ENCODE peak calls at places on chromosomes 4 and X, in nine cellular contexts. J, W, E, R, H, C, Q, U and A are unnamed samples.

GRCh38 chr4:150534818-150535217 is 47.1 kb upstream of the MAB21L2 start:
- DNase-seq in C (no peak), J (no peak), Q (no peak), U (no peak), R (no peak), H (no peak), E (no peak), W (no peak), A (no peak)

GRCh38 chrX:155094468-155095061 is 23.3 kb downstream of the BRCC3 start:
- DNase-seq in R (no peak), E (peak), Q (no peak), U (no peak), C (no peak), J (no peak), W (no peak), H (peak), A (no peak)

GRCh38 chr4:102541708-102542107 is 40.5 kb downstream of the NFKB1 start:
- DNase-seq in C (no peak), R (no peak), E (no peak), U (no peak), H (no peak), J (peak), Q (no peak), W (no peak), A (no peak)

GRCh38 chr4:92551616-92552015 is 247.8 kb downstream of the GRID2 start:
- DNase-seq in U (no peak), W (no peak), C (no peak), Q (no peak), H (no peak), E (no peak), J (no peak), R (no peak), A (no peak)

GRCh38 chr4:13640149-13640671 is 12.7 kb upstream of the BOD1L1 start:
- DNase-seq in C (no peak), J (no peak), W (no peak), U (no peak), R (no peak), Q (no peak), E (no peak), H (no peak), A (no peak)

GRCh38 chr4:85302193-85302736 is 172.7 kb upstream of the ARHGAP24 start:
- DNase-seq in R (no peak), C (no peak), U (no peak), H (no peak), E (no peak), Q (no peak), W (no peak), J (no peak), A (no peak)

GRCh38 chr4:112938461-112939058 is 110.9 kb upstream of the ANK2 start:
- DNase-seq in W (no peak), R (peak), E (peak), U (no peak), C (no peak), H (peak), Q (no peak), J (no peak), A (no peak)

GRCh38 chr4:2843023-2843908 is at the start of gene ADD1:
- DNase-seq in H (peak), C (peak), W (peak), R (peak), Q (peak), U (peak), E (peak), J (peak), A (peak)

GRCh38 chrX:134481339-134481738 is 21.4 kb downstream of the HPRT1 start:
- DNase-seq in Q (no peak), U (no peak), H (no peak), C (no peak), W (no peak), J (no peak), E (no peak), R (no peak), A (no peak)

GRCh38 chr4:107279729-107280128 is 243.6 kb upstream of the DKK2 start:
- DNase-seq in C (no peak), R (no peak), W (no peak), Q (no peak), E (peak), J (no peak), U (no peak), H (no peak), A (no peak)

GRCh38 chrX:11465648-11466411 is 172.6 kb downstream of the AMELX start:
- DNase-seq in J (no peak), W (no peak), H (no peak), U (no peak), E (no peak), C (no peak), Q (no peak), R (no peak), A (no peak)

GRCh38 chr4:94758700-94759399 is 1.1 kb downstream of the BMPR1B start:
- DNase-seq in R (no peak), W (no peak), J (no peak), Q (no peak), E (no peak), U (no peak), C (no peak), H (no peak), A (peak)

GRCh38 chrX:40278340-40279090 is 180.8 kb upstream of the BCOR start:
- DNase-seq in E (no peak), U (no peak), C (no peak), W (no peak), R (no peak), Q (no peak), J (no peak), H (no peak), A (no peak)

GRCh38 chr4:113438596-113438995 is 322.9 kb downstream of the CAMK2D start:
- DNase-seq in R (no peak), E (no peak), W (no peak), J (no peak), U (no peak), H (no peak), Q (no peak), C (no peak), A (no peak)

GRCh38 chr4:151983854-151984253 is 223.0 kb upstream of the GATB start:
- DNase-seq in H (no peak), U (no peak), J (no peak), R (no peak), E (no peak), Q (no peak), C (no peak), W (no peak), A (no peak)

GRCh38 chrX:75968293-75968692 is 183.2 kb upstream of the MAGEE2 start:
- DNase-seq in H (no peak), U (peak), R (peak), C (no peak), Q (no peak), W (no peak), J (peak), E (peak), A (no peak)

GRCh38 chrX:20378291-20378920 is 111.7 kb upstream of the RPS6KA3 start:
- DNase-seq in H (no peak), C (no peak), Q (no peak), W (no peak), R (no peak), E (no peak), J (peak), U (no peak), A (no peak)

GRCh38 chrX:56281789-56282188 is 49.6 kb downstream of the KLF8 start:
- DNase-seq in E (peak), U (no peak), H (no peak), W (no peak), C (no peak), J (no peak), Q (no peak), R (peak), A (no peak)

GRCh38 chr4:182307746-182308145 is 64.5 kb downstream of the TENM3 start:
- DNase-seq in E (no peak), R (peak), C (peak), J (no peak), Q (no peak), W (no peak), U (no peak), H (no peak), A (no peak)

GRCh38 chr4:17494258-17494657 is 17.6 kb downstream of the QDPR start:
- DNase-seq in C (no peak), Q (no peak), H (peak), J (no peak), E (no peak), W (no peak), U (no peak), R (no peak), A (no peak)

GRCh38 chrX:11111947-11112346 is 815 bp downstream of the HCCS start:
- DNase-seq in H (no peak), C (no peak), R (no peak), E (no peak), U (no peak), Q (no peak), J (peak), W (no peak), A (no peak)

GRCh38 chrX:123731258-123731986 is 1.4 kb downstream of the THOC2 start:
- DNase-seq in E (no peak), U (no peak), C (no peak), Q (no peak), R (no peak), W (no peak), H (peak), J (no peak), A (no peak)

GRCh38 chrX:73581002-73581628 is 18.1 kb downstream of the CHIC1 start:
- DNase-seq in R (no peak), C (no peak), H (no peak), W (no peak), U (no peak), Q (no peak), E (no peak), J (no peak), A (no peak)

GRCh38 chr4:143961084-143961483 is 55.7 kb upstream of the GYPE start:
- DNase-seq in Q (no peak), E (no peak), J (no peak), R (no peak), W (no peak), H (peak), U (no peak), C (no peak), A (no peak)

GRCh38 chr4:132614682-132615081 is 534.4 kb upstream of the PCDH10 start:
- DNase-seq in E (no peak), U (no peak), C (no peak), W (no peak), R (no peak), H (peak), J (no peak), Q (no peak), A (no peak)

GRCh38 chr4:7428261-7429068 is 6.3 kb downstream of the PSAPL1 start:
- DNase-seq in E (no peak), Q (peak), J (peak), C (no peak), H (no peak), U (peak), R (no peak), W (no peak), A (no peak)

GRCh38 chrX:46251755-46252154 is 293.5 kb downstream of the ZNF674 start:
- DNase-seq in E (peak), J (no peak), W (no peak), C (no peak), H (no peak), R (no peak), Q (no peak), U (no peak), A (no peak)

GRCh38 chrX:11113731-11114130 is 2.6 kb downstream of the HCCS start:
- DNase-seq in E (no peak), R (no peak), J (no peak), H (no peak), Q (no peak), C (no peak), U (no peak), W (no peak), A (no peak)

GRCh38 chr4:138522366-138522765 is 280.2 kb upstream of the SLC7A11 start:
- DNase-seq in H (peak), Q (no peak), E (peak), R (peak), W (no peak), U (no peak), J (no peak), C (no peak), A (no peak)

GRCh38 chrX:154356596-154356995 is 17.8 kb downstream of the FLNA start:
- DNase-seq in J (no peak), U (no peak), R (no peak), C (no peak), W (no peak), E (no peak), H (no peak), Q (no peak), A (no peak)

GRCh38 chr4:3466691-3467600 is 3.8 kb downstream of the DOK7 start:
- DNase-seq in E (no peak), C (no peak), R (no peak), H (no peak), Q (peak), U (no peak), J (no peak), W (no peak), A (no peak)

GRCh38 chr4:146522862-146523205 is 1.1 kb upstream of the SLC10A7 start:
- DNase-seq in U (no peak), Q (no peak), C (no peak), R (no peak), E (peak), H (no peak), J (no peak), W (no peak), A (no peak)

GRCh38 chr4:10810411-10810810 is 125.8 kb upstream of the CLNK start:
- DNase-seq in W (no peak), C (no peak), E (no peak), Q (no peak), R (no peak), H (no peak), U (no peak), J (no peak), A (no peak)

GRCh38 chrX:64570204-64570603 is 175.0 kb upstream of the MTMR8 start:
- DNase-seq in C (no peak), U (no peak), W (no peak), E (no peak), J (no peak), R (no peak), Q (no peak), H (no peak), A (no peak)
- TF ChIP-seq CTCF in C (no peak), U (no peak), W (no peak), E (no peak), J (no peak), R (peak), Q (no peak), H (no peak), A (no peak)

GRCh38 chr4:184473515-184474260 is 662 bp downstream of the IRF2 start:
- DNase-seq in H (peak), U (peak), J (peak), C (peak), Q (peak), W (no peak), R (no peak), E (no peak), A (peak)

GRCh38 chr4:184471872-184472539 is 2.3 kb downstream of the IRF2 start:
- DNase-seq in E (no peak), J (peak), C (no peak), H (peak), R (no peak), W (no peak), U (no peak), Q (no peak), A (peak)

GRCh38 chr4:184474261-184475095 is at the start of gene IRF2:
- DNase-seq in Q (peak), U (peak), R (peak), C (peak), H (peak), J (peak), W (peak), E (peak), A (peak)

GRCh38 chr4:184473265-184473514 is 1.2 kb downstream of the IRF2 start:
- DNase-seq in R (no peak), C (no peak), H (peak), U (no peak), Q (peak), W (no peak), J (no peak), E (no peak), A (no peak)

GRCh38 chr4:184472540-184473264 is 1.6 kb downstream of the IRF2 start:
- DNase-seq in R (no peak), H (peak), Q (peak), U (peak), E (peak), W (peak), C (peak), J (peak), A (peak)
- TF ChIP-seq POLR2A in R (no peak), H (peak), Q (no peak), U (no peak), E (no peak), W (no peak), C (no peak), J (peak), A (peak)

GRCh38 chr4:105092356-105092755 is 54.3 kb upstream of the TET2 start:
- DNase-seq in U (no peak), W (no peak), J (no peak), C (no peak), H (no peak), Q (no peak), E (no peak), R (no peak), A (peak)
- TF ChIP-seq POLR2AphosphoS5 in U (no peak), W (no peak), J (no peak), C (no peak), H (no peak), Q (no peak), E (no peak), R (no peak), A (peak)

GRCh38 chr4:83369825-83370639 is 35.4 kb upstream of the HPSE start:
- DNase-seq in E (peak), C (no peak), W (no peak), H (no peak), U (no peak), Q (no peak), J (no peak), R (no peak), A (no peak)
- TF ChIP-seq CTCF in E (peak), C (no peak), W (no peak), H (no peak), U (no peak), Q (no peak), J (no peak), R (no peak), A (no peak)

GRCh38 chrX:136182394-136182793 is 35.1 kb downstream of the FHL1 start:
- DNase-seq in H (no peak), J (no peak), R (no peak), E (no peak), C (no peak), U (no peak), Q (no peak), W (no peak), A (no peak)

GRCh38 chrX:136183917-136184316 is 36.6 kb downstream of the FHL1 start:
- DNase-seq in R (no peak), C (no peak), U (no peak), Q (no peak), E (no peak), W (no peak), J (no peak), H (no peak), A (no peak)

GRCh38 chrX:136183175-136183574 is 35.8 kb downstream of the FHL1 start:
- DNase-seq in Q (no peak), H (no peak), W (no peak), C (no peak), R (no peak), E (no peak), U (no peak), J (no peak), A (no peak)

GRCh38 chrX:136186023-136186413 is 38.7 kb downstream of the FHL1 start:
- DNase-seq in R (no peak), C (no peak), W (no peak), H (no peak), J (no peak), Q (no peak), U (no peak), E (no peak), A (no peak)

GRCh38 chrX:136185409-136186022 is 38.2 kb downstream of the FHL1 start:
- DNase-seq in Q (no peak), R (peak), U (no peak), H (no peak), W (no peak), C (no peak), J (no peak), E (no peak), A (no peak)
- TF ChIP-seq POLR2A in Q (no peak), R (no peak), U (no peak), H (no peak), W (no peak), C (no peak), J (no peak), E (no peak), A (no peak)

GRCh38 chrX:12981880-12982279 is 7.0 kb downstream of the TMSB4X start:
- DNase-seq in C (no peak), W (no peak), H (no peak), R (no peak), E (no peak), J (no peak), U (no peak), Q (no peak), A (no peak)
- TF ChIP-seq POLR2AphosphoS5 in C (no peak), W (no peak), H (no peak), R (no peak), E (no peak), J (no peak), U (no peak), Q (no peak), A (no peak)

GRCh38 chr4:89301003-89301402 is 6.6 kb downstream of the GPRIN3 start:
- DNase-seq in H (no peak), U (no peak), W (no peak), E (no peak), C (no peak), Q (no peak), R (no peak), J (no peak), A (no peak)
- TF ChIP-seq CTCF in H (no peak), U (no peak), W (no peak), E (no peak), C (no peak), Q (no peak), R (no peak), J (no peak), A (no peak)

GRCh38 chrX:16774746-16775145 is 11.5 kb upstream of the TXLNG start:
- DNase-seq in E (no peak), W (no peak), R (no peak), J (no peak), H (no peak), Q (no peak), C (no peak), U (no peak), A (no peak)

GRCh38 chrX:16772460-16772859 is 13.8 kb upstream of the TXLNG start:
- DNase-seq in H (peak), Q (no peak), R (peak), J (no peak), C (no peak), E (peak), W (no peak), U (no peak), A (no peak)

GRCh38 chrX:16770970-16771482 is 15.2 kb upstream of the TXLNG start:
- DNase-seq in E (no peak), W (no peak), U (no peak), J (no peak), R (no peak), H (no peak), Q (no peak), C (no peak), A (no peak)

GRCh38 chrX:16771483-16772398 is 14.5 kb upstream of the TXLNG start:
- DNase-seq in W (no peak), E (peak), C (no peak), R (peak), Q (no peak), H (peak), J (peak), U (no peak), A (no peak)
- TF ChIP-seq POLR2A in W (no peak), E (peak), C (no peak), R (peak), Q (no peak), H (peak), J (peak), U (no peak), A (no peak)